ENCODE peak calls at places on chromosome 4, in six cellular contexts. V, Q, P, N, C and F are unnamed samples.
A peak's percentile ranks its signal among the peaks of the same experiment; 100 is the strongest.

GRCh38 chr4:2623442-2623841 is 87.0 kb downstream of the FAM193A start:
- DNase-seq in V (no peak), Q (no peak), P (no peak), N (no peak), C (no peak), F (no peak)

GRCh38 chr4:141046255-141046654 is 87.0 kb downstream of the RNF150 start:
- DNase-seq in V (no peak), Q (no peak), P (no peak), N (no peak), C (no peak), F (no peak)

GRCh38 chr4:124288706-124289486 is 423.6 kb downstream of the ANKRD50 start:
- DNase-seq in V (no peak), Q (no peak), P (no peak), N (no peak), C (no peak), F (no peak)

GRCh38 chr4:172514011-172514410 is 654.6 kb upstream of the GALNT7 start:
- DNase-seq in V (no peak), Q (no peak), P (no peak), N (no peak), C (no peak), F (peak; percentile 48)

GRCh38 chr4:153488719-153489384 is 22.7 kb downstream of the TMEM131L start:
- DNase-seq in V (no peak), Q (no peak), P (peak; percentile 61), N (no peak), C (no peak), F (peak; percentile 75)

GRCh38 chr4:87073570-87074470 is 139.0 kb downstream of the AFF1 start:
- DNase-seq in V (peak; percentile 34), Q (peak; percentile 64), P (peak; percentile 89), N (no peak), C (no peak), F (no peak)

GRCh38 chr4:4386736-4387392 is at the start of gene NSG1:
- DNase-seq in V (peak; percentile 63), Q (peak; percentile 68), P (peak; percentile 8), N (peak; percentile 72), C (no peak), F (peak; percentile 80)

GRCh38 chr4:151641167-151641566 is 119.6 kb downstream of the GATB start:
- DNase-seq in V (no peak), Q (no peak), P (no peak), N (no peak), C (no peak), F (no peak)

GRCh38 chr4:154417358-154417673 is 74.3 kb downstream of the DCHS2 start:
- DNase-seq in V (no peak), Q (no peak), P (no peak), N (no peak), C (no peak), F (no peak)

GRCh38 chr4:119300072-119300387 is 21.9 kb downstream of the FABP2 start:
- DNase-seq in V (peak; percentile 71), Q (peak; percentile 66), P (no peak), N (peak; percentile 54), C (peak; percentile 10), F (no peak)

GRCh38 chr4:102250341-102250740 is 94.9 kb downstream of the SLC39A8 start:
- DNase-seq in V (no peak), Q (no peak), P (no peak), N (no peak), C (no peak), F (no peak)

GRCh38 chr4:40283968-40284367 is 51.2 kb upstream of the CHRNA9 start:
- DNase-seq in V (no peak), Q (peak; percentile 76), P (peak; percentile 93), N (no peak), C (peak; percentile 18), F (no peak)

GRCh38 chr4:83011779-83012630 is 1.4 kb upstream of the LIN54 start:
- DNase-seq in V (peak; percentile 49), Q (peak; percentile 50), P (peak; percentile 36), N (peak; percentile 59), C (no peak), F (peak; percentile 72)

GRCh38 chr4:150211016-150211415 is 132.8 kb downstream of the DCLK2 start:
- DNase-seq in V (no peak), Q (no peak), P (no peak), N (no peak), C (no peak), F (no peak)

GRCh38 chr4:88866862-88867550 is 169.4 kb upstream of the NAP1L5 start:
- DNase-seq in V (no peak), Q (no peak), P (no peak), N (no peak), C (no peak), F (no peak)

GRCh38 chr4:38162240-38162784 is 202.1 kb downstream of the PTTG2 start:
- DNase-seq in V (no peak), Q (no peak), P (no peak), N (no peak), C (no peak), F (no peak)

GRCh38 chr4:83320548-83320947 is 14.1 kb downstream of the HPSE start:
- DNase-seq in V (peak; percentile 32), Q (no peak), P (peak; percentile 51), N (no peak), C (no peak), F (no peak)

GRCh38 chr4:102163404-102164140 is 181.7 kb downstream of the SLC39A8 start:
- DNase-seq in V (no peak), Q (no peak), P (no peak), N (no peak), C (no peak), F (no peak)

GRCh38 chr4:181323061-181323460 is 920.1 kb upstream of the TENM3 start:
- DNase-seq in V (no peak), Q (no peak), P (no peak), N (no peak), C (no peak), F (no peak)

GRCh38 chr4:7793186-7793585 is 146.5 kb downstream of the AFAP1 start:
- DNase-seq in V (no peak), Q (no peak), P (no peak), N (no peak), C (no peak), F (no peak)

GRCh38 chr4:113478032-113478431 is 283.5 kb downstream of the CAMK2D start:
- DNase-seq in V (no peak), Q (no peak), P (no peak), N (no peak), C (no peak), F (no peak)

DNA sequence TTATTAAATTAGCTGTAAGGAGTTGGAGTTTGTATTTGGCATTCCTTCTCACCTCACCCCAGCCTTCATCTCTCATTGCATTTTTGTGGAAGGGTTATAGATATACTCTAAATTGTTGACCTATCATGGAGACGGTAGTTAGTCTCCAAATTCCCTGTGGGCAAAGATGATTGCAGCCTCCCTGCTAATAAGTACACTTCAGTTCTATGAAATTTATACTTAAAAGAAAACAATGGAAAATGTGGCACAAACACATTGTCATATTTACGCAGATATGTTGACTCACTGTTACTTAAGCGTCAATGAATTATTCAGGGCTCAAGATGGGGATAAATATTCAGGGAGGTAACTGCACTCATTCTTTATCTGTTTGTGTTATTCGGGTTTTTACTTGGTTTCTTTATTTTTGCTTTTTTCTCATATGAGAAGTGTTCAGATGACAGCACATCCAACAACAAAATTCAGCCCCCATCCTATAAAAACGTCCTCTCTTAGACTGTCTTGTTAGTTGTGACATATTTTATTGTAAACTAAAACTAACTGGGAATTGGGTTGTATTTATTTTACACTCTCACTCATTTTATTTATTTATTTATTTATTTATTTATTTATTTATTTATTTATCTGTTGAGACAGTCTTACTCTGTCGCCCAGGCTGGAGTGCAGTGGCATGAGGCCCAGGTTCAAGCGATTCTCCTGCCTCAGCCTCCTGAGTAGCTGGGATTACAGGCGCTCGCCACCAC is 44.2 kb downstream of the PALLD start:
- DNase-seq in V (no peak), Q (no peak), P (no peak), N (no peak), C (no peak), F (no peak)
- H3K27ac ChIP-seq in V (no peak overlapping the region), Q (no peak overlapping the region), P (no peak overlapping the region), N (no peak overlapping the region), C (peak overlapping the region; percentile 89), F (no peak overlapping the region)

DNA sequence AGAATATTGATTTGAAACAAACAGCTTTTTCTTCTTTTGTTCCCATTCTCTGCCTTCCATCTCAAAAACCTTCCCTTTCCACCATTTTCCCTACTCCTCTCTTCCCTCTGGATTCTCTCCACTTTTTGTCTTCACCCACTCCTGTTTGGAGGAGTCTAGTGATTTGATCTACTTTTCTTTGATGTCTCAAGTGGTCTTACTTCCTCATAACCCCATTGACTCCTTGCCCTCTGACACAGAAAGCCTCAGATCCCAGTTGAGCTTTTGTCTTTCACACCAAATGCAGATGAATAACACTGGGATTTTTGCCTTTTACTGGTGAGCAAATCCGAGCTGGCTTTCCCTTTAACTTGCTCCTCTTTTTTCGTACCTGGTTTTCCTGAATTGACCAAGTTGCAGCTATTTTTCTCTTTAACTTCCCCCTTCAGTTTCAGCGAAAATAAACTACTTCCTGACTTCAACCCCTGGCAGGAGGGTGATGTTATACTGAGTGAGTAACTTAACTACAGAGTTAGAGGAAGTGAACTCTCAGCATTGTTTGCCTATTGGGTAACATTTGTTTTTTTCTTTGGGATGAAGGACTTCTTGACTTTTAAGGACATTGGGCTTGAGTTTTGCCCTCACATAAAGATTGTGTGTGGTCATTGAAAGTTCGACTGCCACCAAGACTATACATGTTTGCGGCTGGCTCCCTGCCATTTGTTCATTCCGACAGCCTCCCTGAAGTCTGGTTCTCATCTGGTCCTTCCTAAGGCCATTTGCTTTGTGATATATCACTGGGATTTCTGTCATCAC is 392.8 kb upstream of the NR3C2 start:
- DNase-seq in V (no peak), Q (no peak), P (no peak), N (peak; percentile 84), C (no peak), F (no peak)
- H3K27ac ChIP-seq in V (no peak overlapping the region), Q (no peak overlapping the region), P (no peak overlapping the region), N (peak overlapping the region; percentile 16), C (no peak overlapping the region), F (no peak overlapping the region)

DNA sequence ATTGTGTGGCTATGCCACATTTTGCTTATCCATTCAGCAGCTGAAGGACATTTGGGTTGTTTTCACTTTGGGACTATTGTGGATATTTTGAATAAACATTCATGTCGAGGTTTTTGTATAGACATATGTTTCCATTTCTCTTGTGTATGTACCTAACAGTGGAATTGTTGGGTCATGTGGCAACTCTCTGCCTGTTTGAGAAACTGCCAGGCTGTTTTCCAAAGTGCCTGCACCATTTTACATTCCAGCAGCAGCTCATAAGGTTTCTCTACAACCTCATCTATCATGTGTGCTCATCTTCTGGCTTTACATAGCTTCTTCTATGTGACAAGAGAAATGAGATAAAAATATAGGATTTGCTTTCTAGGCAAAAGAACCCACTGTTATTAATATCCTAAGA is 29.5 kb upstream of the TSPAN5 start:
- DNase-seq in V (no peak), Q (no peak), P (no peak), N (no peak), C (no peak), F (no peak)
- H3K27ac ChIP-seq in V (no peak overlapping the region), Q (no peak overlapping the region), P (peak overlapping the region; percentile 72), N (no peak overlapping the region), C (no peak overlapping the region), F (no peak overlapping the region)

GRCh38 chr4:94561249-94562024 is 109.7 kb downstream of the PDLIM5 start:
- DNase-seq in V (no peak), Q (no peak), P (no peak), N (no peak), C (no peak), F (no peak)

GRCh38 chr4:94559351-94559806 is 107.6 kb downstream of the PDLIM5 start:
- DNase-seq in V (no peak), Q (no peak), P (no peak), N (no peak), C (no peak), F (no peak)

GRCh38 chr4:94562285-94562684 is 110.5 kb downstream of the PDLIM5 start:
- DNase-seq in V (no peak), Q (no peak), P (no peak), N (no peak), C (no peak), F (no peak)

GRCh38 chr4:94564252-94564651 is 112.5 kb downstream of the PDLIM5 start:
- DNase-seq in V (no peak), Q (no peak), P (no peak), N (no peak), C (no peak), F (no peak)

GRCh38 chr4:94558392-94558920 is 106.7 kb downstream of the PDLIM5 start:
- DNase-seq in V (no peak), Q (no peak), P (no peak), N (no peak), C (no peak), F (no peak)
- H3K27ac ChIP-seq in V (no peak overlapping the region), Q (no peak overlapping the region), P (no peak overlapping the region), N (peak overlapping the region; percentile 49), C (no peak overlapping the region), F (no peak overlapping the region)